ENCODE peak calls at places on chromosomes 11 and 22, in four cellular contexts. F is IMR-90, X is T-helper 2 cell, Y is T-cell. M is an unnamed sample.

GRCh38 chr22:27438271-27438980 is 363.1 kb downstream of the MN1 start:
- DNase-seq in X (no peak), Y (no peak), F (peak; percentile 9), M (no peak)

GRCh38 chr11:9039194-9039593 is 35.4 kb upstream of the NRIP3 start:
- DNase-seq in F (peak; percentile 3), Y (no peak), X (no peak), M (no peak)

GRCh38 chr22:42236268-42236667 is 34.2 kb downstream of the TCF20 start:
- DNase-seq in X (no peak), F (no peak), Y (no peak), M (no peak)

GRCh38 chr22:31346733-31347250 is 646 bp upstream of the PATZ1 start:
- DNase-seq in Y (no peak), F (peak; percentile 33), X (peak; percentile 20), M (peak; percentile 8)

GRCh38 chr22:17063372-17064106 is 21.3 kb upstream of the IL17RA start:
- DNase-seq in Y (no peak), F (no peak), X (no peak), M (no peak)

GRCh38 chr11:85884581-85885021 is 29.4 kb downstream of the CCDC83 start:
- DNase-seq in Y (no peak), F (peak; percentile 36), X (no peak), M (no peak)

GRCh38 chr22:47996446-47996857 is 1234.0 kb downstream of the TBC1D22A start:
- DNase-seq in X (no peak), Y (no peak), F (no peak), M (no peak)

GRCh38 chr11:68845351-68846002 is 3.8 kb upstream of the CPT1A start:
- DNase-seq in X (no peak), Y (no peak), F (no peak), M (no peak)

GRCh38 chr11:47469411-47470179 is 20.7 kb upstream of the RAPSN start:
- DNase-seq in X (no peak), Y (no peak), F (peak; percentile 17), M (no peak)

GRCh38 chr11:44178381-44178780 is 82.9 kb downstream of the EXT2 start:
- DNase-seq in Y (no peak), F (peak; percentile 61), X (no peak), M (no peak)

GRCh38 chr22:29521526-29521925 is 32.0 kb downstream of the THOC5 start:
- DNase-seq in Y (no peak), X (no peak), F (no peak), M (no peak)

GRCh38 chr11:106585061-106585460 is 433.2 kb downstream of the GUCY1A2 start:
- DNase-seq in Y (no peak), F (peak; percentile 51), X (no peak), M (no peak)

GRCh38 chr11:74100735-74101134 is 70.1 kb downstream of the C2CD3 start:
- DNase-seq in F (no peak), X (no peak), Y (no peak), M (no peak)

GRCh38 chr22:30396871-30397655 is at the start of gene SEC14L2:
- DNase-seq in F (peak; percentile 26), X (peak; percentile 25), Y (peak; percentile 55), M (peak; percentile 47)

GRCh38 chr11:134340354-134340964 is 8.7 kb downstream of the GLB1L2 start:
- DNase-seq in X (no peak), F (no peak), Y (no peak), M (no peak)

M was measured in central memory CD4-positive, alpha-beta T cell.